ENCODE peak calls at places on chromosomes 7 and 10, in five cellular contexts. G is A549, K is endothelial cell of umbilical vein, L is K562, U is HCT116. Y is an unnamed sample.

GRCh38 chr7:30799206-30799975 is 28.2 kb downstream of the MINDY4 start:
- DNase-seq in G (no peak), K (peak; percentile 73), L (no peak), U (no peak), Y (peak; percentile 90)

GRCh38 chr10:35397953-35398352 is 61.6 kb downstream of the CCNY start:
- DNase-seq in G (no peak), K (no peak), L (no peak), U (no peak), Y (no peak)

GRCh38 chr7:80335473-80336232 is 176.2 kb downstream of the GNAT3 start:
- DNase-seq in G (no peak), K (peak; percentile 83), L (no peak), U (no peak), Y (no peak)

GRCh38 chr10:51832652-51833383 is 133.4 kb upstream of the CSTF2T start:
- DNase-seq in G (no peak), K (peak; percentile 57), L (no peak), U (peak; percentile 79), Y (peak; percentile 42)

GRCh38 chr7:88927-89921 is 103.1 kb upstream of the FAM20C start:
- DNase-seq in G (no peak), K (peak; percentile 84), L (no peak), U (no peak), Y (peak; percentile 96)

GRCh38 chr7:142632291-142633134 is 116.8 kb upstream of the PRSS1 start:
- DNase-seq in G (peak; percentile 71), K (peak; percentile 74), L (peak; percentile 85), U (peak; percentile 63), Y (peak; percentile 73)

GRCh38 chr10:103543617-103544525 is 50.4 kb downstream of the NEURL1 start:
- DNase-seq in G (no peak), K (no peak), L (no peak), U (no peak), Y (no peak)

GRCh38 chr10:28179490-28180099 is 123.3 kb downstream of the MPP7 start:
- DNase-seq in G (peak; percentile 20), K (peak; percentile 71), L (peak; percentile 42), U (peak; percentile 69), Y (peak; percentile 55)

GRCh38 chr10:89873047-89873446 is 171.7 kb downstream of the KIF20B start:
- DNase-seq in G (no peak), K (no peak), L (no peak), U (no peak), Y (no peak)

GRCh38 chr10:102782698-102783540 is 39.2 kb downstream of the WBP1L start:
- DNase-seq in G (no peak), K (peak; percentile 97), L (no peak), U (no peak), Y (peak; percentile 27)

GRCh38 chr10:87060280-87060928 is 34.2 kb downstream of the GLUD1 start:
- DNase-seq in G (no peak), K (no peak), L (no peak), U (no peak), Y (no peak)

GRCh38 chr7:134856692-134857091 is 77.3 kb downstream of the CALD1 start:
- DNase-seq in G (no peak), K (peak; percentile 50), L (no peak), U (no peak), Y (no peak)

GRCh38 chr7:118753464-118753863 is 529.0 kb downstream of the ANKRD7 start:
- DNase-seq in G (no peak), K (no peak), L (no peak), U (no peak), Y (no peak)

GRCh38 chr10:34866848-34867247 is 51.8 kb upstream of the PARD3 start:
- DNase-seq in G (no peak), K (no peak), L (no peak), U (no peak), Y (peak; percentile 41)

GRCh38 chr10:69911571-69912528 is 110.1 kb downstream of the COL13A1 start:
- DNase-seq in G (no peak), K (peak; percentile 5), L (no peak), U (no peak), Y (no peak)

GRCh38 chr7:80648201-80648600 is 9.8 kb downstream of the CD36 start:
- DNase-seq in G (no peak), K (no peak), L (no peak), U (no peak), Y (no peak)

GRCh38 chr7:96337519-96337918 is 15.6 kb upstream of the SLC25A13 start:
- DNase-seq in G (no peak), K (no peak), L (no peak), U (no peak), Y (no peak)

GRCh38 chr7:70695804-70696104 is 436.2 kb upstream of the GALNT17 start:
- DNase-seq in G (no peak), K (no peak), L (no peak), U (no peak), Y (peak; percentile 34)

GRCh38 chr10:102423372-102423968 is 2.8 kb downstream of the FBXL15 start:
- DNase-seq in G (no peak), K (no peak), L (no peak), U (no peak), Y (no peak)

GRCh38 chr10:43173120-43173519 is 34.9 kb downstream of the CSGALNACT2 start:
- DNase-seq in G (no peak), K (no peak), L (no peak), U (no peak), Y (no peak)
- TF ChIP-seq POLR2A in G (no peak), K (no peak), L (no peak), U (no peak), Y (no peak)

GRCh38 chr7:39587393-39587792 is 21.2 kb downstream of the YAE1 start:
- DNase-seq in G (no peak), K (no peak), L (no peak), U (no peak), Y (no peak)
- TF ChIP-seq MAX in G (no peak), K (no peak), L (no peak), U (no peak), Y (no peak)

GRCh38 chr10:124239666-124240065 is 146.3 kb upstream of the CHST15 start:
- DNase-seq in G (no peak), K (no peak), L (no peak), U (no peak), Y (no peak)
- H3K4me3 ChIP-seq in G (no peak overlapping the region), K (no peak overlapping the region), L (no peak overlapping the region), U (no peak overlapping the region), Y (no peak overlapping the region)

DNA sequence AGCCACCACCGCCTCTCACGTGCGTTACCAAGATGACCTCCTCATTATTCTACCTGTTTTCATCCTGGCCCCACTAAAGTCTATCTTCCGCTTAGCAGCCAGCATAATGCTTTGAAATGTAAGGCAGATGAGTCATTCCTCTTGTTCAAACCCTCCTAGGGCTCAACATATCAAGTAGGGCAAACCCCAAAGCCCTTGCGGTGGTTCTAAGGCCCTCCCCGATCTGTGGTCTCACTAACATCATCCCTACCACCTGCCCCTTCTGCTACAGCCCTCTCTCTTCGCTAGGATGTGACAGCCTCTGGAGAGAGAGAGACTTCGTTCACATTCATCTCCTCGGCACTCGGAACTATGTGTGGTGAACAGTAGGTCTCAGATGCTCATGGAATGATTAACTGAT is 94.8 kb downstream of the SVIL start:
- DNase-seq in G (no peak), K (no peak), L (no peak), U (no peak), Y (no peak)
- TF ChIP-seq POLR2A in G (no peak), K (no peak), L (no peak), U (no peak), Y (no peak)

GRCh38 chr7:116772423-116772852 is 89.9 kb upstream of the CAPZA2 start:
- DNase-seq in G (peak; percentile 88), K (peak; percentile 93), L (no peak), U (peak; percentile 77), Y (no peak)
- TF ChIP-seq MAX in G (no peak), K (no peak), L (no peak), U (peak; percentile 65), Y (no peak)

GRCh38 chr10:57694956-57695605 is 572.6 kb downstream of the IPMK start:
- DNase-seq in G (no peak), K (no peak), L (no peak), U (no peak), Y (no peak)

GRCh38 chr10:57699944-57700343 is 567.8 kb downstream of the IPMK start:
- DNase-seq in G (no peak), K (no peak), L (no peak), U (no peak), Y (no peak)

GRCh38 chr10:57692255-57692980 is 575.3 kb downstream of the IPMK start:
- DNase-seq in G (peak; percentile 10), K (no peak), L (no peak), U (no peak), Y (no peak)

DNA sequence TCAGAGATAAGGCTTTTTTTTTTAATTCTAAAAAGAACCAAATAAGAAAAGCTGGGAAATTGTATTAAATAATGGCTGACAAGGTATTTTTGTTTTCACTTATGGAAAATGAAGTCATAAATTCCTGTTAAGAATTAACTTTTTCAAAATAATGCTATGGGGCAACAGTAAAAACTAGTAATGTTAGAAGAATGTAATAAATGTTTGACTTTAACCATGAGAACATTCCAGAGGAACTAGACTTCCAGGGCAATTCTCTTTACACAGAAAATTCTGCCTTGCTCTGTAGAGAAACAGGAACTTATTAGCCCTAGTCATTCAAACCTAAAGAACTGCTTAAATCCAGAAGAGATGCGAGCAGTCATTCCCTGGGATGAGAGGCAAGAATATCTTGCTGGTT is 571.1 kb downstream of the IPMK start:
- DNase-seq in G (peak; percentile 5), K (no peak), L (no peak), U (no peak), Y (no peak)
- H3K4me3 ChIP-seq in G (no peak overlapping the region), K (no peak overlapping the region), L (no peak overlapping the region), U (no peak overlapping the region), Y (no peak overlapping the region)

GRCh38 chr10:110304780-110305421 is at the start of gene SMNDC1:
- DNase-seq in G (peak; percentile 86), K (peak; percentile 99), L (peak; percentile 90), U (peak; percentile 99), Y (peak; percentile 98)
- TF ChIP-seq POLR2A in G (peak; percentile 28), K (peak; percentile 51), L (peak; percentile 75), U (peak; percentile 77), Y (peak; percentile 92)

GRCh38 chr7:151396328-151396970 is 13.4 kb downstream of the WDR86 start:
- DNase-seq in G (no peak), K (no peak), L (no peak), U (no peak), Y (no peak)
- TF ChIP-seq MAX in G (no peak), K (no peak), L (no peak), U (no peak), Y (no peak)

Y was measured in NB4.